ENCODE peak calls at places on chromosome 12, in eight cellular contexts. One of them, this sample, is unnamed.

GRCh38 chr12:96986883-96987523 is 79.9 kb downstream of the NEDD1 start:
- DNase-seq in CD4-positive, CD25-positive, alpha-beta regulatory T cell: no peak
- DNase-seq in astrocyte: no peak
- DNase-seq in IMR-90: peak; percentile 7
- DNase-seq in lung: no peak
- DNase-seq in fibroblast of lung: peak; percentile 39
- DNase-seq in effector memory CD4-positive, alpha-beta T cell: no peak
- DNase-seq in A549: peak; percentile 51
- DNase-seq in this sample: peak; percentile 53

GRCh38 chr12:52633383-52633782 is 15.0 kb upstream of the KRT73 start:
- DNase-seq in astrocyte: no peak
- DNase-seq in CD4-positive, CD25-positive, alpha-beta regulatory T cell: no peak
- DNase-seq in IMR-90: no peak
- DNase-seq in A549: no peak
- DNase-seq in effector memory CD4-positive, alpha-beta T cell: no peak
- DNase-seq in fibroblast of lung: no peak
- DNase-seq in lung: no peak
- DNase-seq in this sample: no peak

GRCh38 chr12:102883204-102883799 is 33.7 kb downstream of the PAH start:
- DNase-seq in A549: peak; percentile 58
- DNase-seq in lung: peak; percentile 49
- DNase-seq in CD4-positive, CD25-positive, alpha-beta regulatory T cell: peak; percentile 5
- DNase-seq in IMR-90: no peak
- DNase-seq in astrocyte: no peak
- DNase-seq in fibroblast of lung: peak; percentile 1
- DNase-seq in effector memory CD4-positive, alpha-beta T cell: no peak
- DNase-seq in this sample: no peak

GRCh38 chr12:110304061-110304551 is 23.1 kb downstream of the ATP2A2 start:
- DNase-seq in effector memory CD4-positive, alpha-beta T cell: no peak
- DNase-seq in IMR-90: peak; percentile 68
- DNase-seq in lung: no peak
- DNase-seq in A549: no peak
- DNase-seq in fibroblast of lung: peak; percentile 64
- DNase-seq in astrocyte: peak; percentile 55
- DNase-seq in CD4-positive, CD25-positive, alpha-beta regulatory T cell: no peak
- DNase-seq in this sample: peak; percentile 79

GRCh38 chr12:53115112-53115890 is 12.0 kb downstream of the SOAT2 start:
- DNase-seq in A549: no peak
- DNase-seq in effector memory CD4-positive, alpha-beta T cell: no peak
- DNase-seq in lung: no peak
- DNase-seq in CD4-positive, CD25-positive, alpha-beta regulatory T cell: no peak
- DNase-seq in astrocyte: no peak
- DNase-seq in IMR-90: no peak
- DNase-seq in fibroblast of lung: no peak
- DNase-seq in this sample: no peak

GRCh38 chr12:92424338-92424737 is 278.5 kb upstream of the PLEKHG7 start:
- DNase-seq in lung: no peak
- DNase-seq in A549: no peak
- DNase-seq in effector memory CD4-positive, alpha-beta T cell: no peak
- DNase-seq in IMR-90: peak; percentile 67
- DNase-seq in CD4-positive, CD25-positive, alpha-beta regulatory T cell: no peak
- DNase-seq in astrocyte: peak; percentile 30
- DNase-seq in fibroblast of lung: peak; percentile 53
- DNase-seq in this sample: peak; percentile 77

GRCh38 chr12:131773582-131774221 is 54.5 kb upstream of the MMP17 start:
- DNase-seq in IMR-90: no peak
- DNase-seq in A549: no peak
- DNase-seq in fibroblast of lung: no peak
- DNase-seq in effector memory CD4-positive, alpha-beta T cell: no peak
- DNase-seq in CD4-positive, CD25-positive, alpha-beta regulatory T cell: no peak
- DNase-seq in lung: no peak
- DNase-seq in astrocyte: no peak
- DNase-seq in this sample: no peak

GRCh38 chr12:20305470-20305869 is 62.9 kb upstream of the PDE3A start:
- DNase-seq in lung: no peak
- DNase-seq in CD4-positive, CD25-positive, alpha-beta regulatory T cell: no peak
- DNase-seq in fibroblast of lung: no peak
- DNase-seq in astrocyte: no peak
- DNase-seq in effector memory CD4-positive, alpha-beta T cell: no peak
- DNase-seq in A549: no peak
- DNase-seq in IMR-90: peak; percentile 2
- DNase-seq in this sample: peak; percentile 18

GRCh38 chr12:92968201-92968813 is 39.2 kb upstream of the EEA1 start:
- DNase-seq in A549: no peak
- DNase-seq in astrocyte: no peak
- DNase-seq in fibroblast of lung: peak; percentile 22
- DNase-seq in IMR-90: peak; percentile 13
- DNase-seq in CD4-positive, CD25-positive, alpha-beta regulatory T cell: no peak
- DNase-seq in effector memory CD4-positive, alpha-beta T cell: no peak
- DNase-seq in lung: no peak
- DNase-seq in this sample: peak; percentile 67

GRCh38 chr12:28108599-28108998 is 81.7 kb upstream of the CCDC91 start:
- DNase-seq in fibroblast of lung: no peak
- DNase-seq in CD4-positive, CD25-positive, alpha-beta regulatory T cell: no peak
- DNase-seq in A549: no peak
- DNase-seq in IMR-90: no peak
- DNase-seq in effector memory CD4-positive, alpha-beta T cell: no peak
- DNase-seq in astrocyte: peak; percentile 89
- DNase-seq in lung: no peak
- DNase-seq in this sample: no peak

GRCh38 chr12:47775100-47775911 is 2.3 kb downstream of the SLC48A1 start:
- DNase-seq in A549: peak; percentile 54
- DNase-seq in astrocyte: peak; percentile 16
- DNase-seq in fibroblast of lung: peak; percentile 50
- DNase-seq in CD4-positive, CD25-positive, alpha-beta regulatory T cell: no peak
- DNase-seq in IMR-90: no peak
- DNase-seq in lung: no peak
- DNase-seq in effector memory CD4-positive, alpha-beta T cell: no peak
- DNase-seq in this sample: no peak

GRCh38 chr12:57558864-57559263 is 9.0 kb downstream of the KIF5A start:
- DNase-seq in astrocyte: no peak
- DNase-seq in A549: no peak
- DNase-seq in effector memory CD4-positive, alpha-beta T cell: no peak
- DNase-seq in IMR-90: no peak
- DNase-seq in CD4-positive, CD25-positive, alpha-beta regulatory T cell: no peak
- DNase-seq in lung: no peak
- DNase-seq in fibroblast of lung: no peak
- DNase-seq in this sample: no peak

GRCh38 chr12:46462641-46463355 is 90.2 kb upstream of the SLC38A2 start:
- DNase-seq in lung: no peak
- DNase-seq in effector memory CD4-positive, alpha-beta T cell: no peak
- DNase-seq in A549: no peak
- DNase-seq in CD4-positive, CD25-positive, alpha-beta regulatory T cell: no peak
- DNase-seq in astrocyte: no peak
- DNase-seq in IMR-90: no peak
- DNase-seq in fibroblast of lung: no peak
- DNase-seq in this sample: no peak
- H3K27ac ChIP-seq in lung: no peak overlapping the region
- H3K27ac ChIP-seq in effector memory CD4-positive, alpha-beta T cell: no peak overlapping the region
- H3K27ac ChIP-seq in A549: peak overlapping the region; percentile 1
- H3K27ac ChIP-seq in CD4-positive, CD25-positive, alpha-beta regulatory T cell: no peak overlapping the region
- H3K27ac ChIP-seq in astrocyte: no peak overlapping the region
- H3K27ac ChIP-seq in IMR-90: no peak overlapping the region
- H3K27ac ChIP-seq in fibroblast of lung: no peak overlapping the region
- H3K27ac ChIP-seq in this sample: no peak overlapping the region

GRCh38 chr12:89160716-89161123 is 191.6 kb downstream of the DUSP6 start:
- DNase-seq in A549: peak; percentile 28
- DNase-seq in effector memory CD4-positive, alpha-beta T cell: no peak
- DNase-seq in IMR-90: peak; percentile 88
- DNase-seq in lung: peak; percentile 58
- DNase-seq in fibroblast of lung: peak; percentile 69
- DNase-seq in CD4-positive, CD25-positive, alpha-beta regulatory T cell: no peak
- DNase-seq in astrocyte: peak; percentile 78
- DNase-seq in this sample: peak; percentile 82
- H3K27ac ChIP-seq in A549: peak overlapping the region; percentile 7
- H3K27ac ChIP-seq in effector memory CD4-positive, alpha-beta T cell: no peak overlapping the region
- H3K27ac ChIP-seq in IMR-90: no peak overlapping the region
- H3K27ac ChIP-seq in lung: peak overlapping the region; percentile 56
- H3K27ac ChIP-seq in fibroblast of lung: peak overlapping the region; percentile 11
- H3K27ac ChIP-seq in CD4-positive, CD25-positive, alpha-beta regulatory T cell: no peak overlapping the region
- H3K27ac ChIP-seq in astrocyte: peak overlapping the region; percentile 64
- H3K27ac ChIP-seq in this sample: peak overlapping the region; percentile 59

GRCh38 chr12:51424094-51424661 is 453 bp upstream of the SLC4A8 start:
- DNase-seq in lung: no peak
- DNase-seq in fibroblast of lung: no peak
- DNase-seq in CD4-positive, CD25-positive, alpha-beta regulatory T cell: no peak
- DNase-seq in astrocyte: no peak
- DNase-seq in IMR-90: no peak
- DNase-seq in effector memory CD4-positive, alpha-beta T cell: no peak
- DNase-seq in A549: no peak
- DNase-seq in this sample: no peak

GRCh38 chr12:51429705-51430104 is 5.1 kb downstream of the SLC4A8 start:
- DNase-seq in IMR-90: no peak
- DNase-seq in A549: no peak
- DNase-seq in fibroblast of lung: no peak
- DNase-seq in lung: no peak
- DNase-seq in effector memory CD4-positive, alpha-beta T cell: no peak
- DNase-seq in astrocyte: no peak
- DNase-seq in CD4-positive, CD25-positive, alpha-beta regulatory T cell: no peak
- DNase-seq in this sample: no peak

GRCh38 chr12:51428256-51428655 is 3.6 kb downstream of the SLC4A8 start:
- DNase-seq in CD4-positive, CD25-positive, alpha-beta regulatory T cell: no peak
- DNase-seq in astrocyte: no peak
- DNase-seq in A549: no peak
- DNase-seq in effector memory CD4-positive, alpha-beta T cell: no peak
- DNase-seq in lung: no peak
- DNase-seq in IMR-90: no peak
- DNase-seq in fibroblast of lung: no peak
- DNase-seq in this sample: no peak

GRCh38 chr12:51421266-51421884 is 3.3 kb upstream of the SLC4A8 start:
- DNase-seq in astrocyte: peak; percentile 36
- DNase-seq in A549: peak; percentile 76
- DNase-seq in IMR-90: peak; percentile 72
- DNase-seq in effector memory CD4-positive, alpha-beta T cell: no peak
- DNase-seq in lung: peak; percentile 58
- DNase-seq in fibroblast of lung: peak; percentile 75
- DNase-seq in CD4-positive, CD25-positive, alpha-beta regulatory T cell: peak; percentile 5
- DNase-seq in this sample: peak; percentile 63

DNA sequence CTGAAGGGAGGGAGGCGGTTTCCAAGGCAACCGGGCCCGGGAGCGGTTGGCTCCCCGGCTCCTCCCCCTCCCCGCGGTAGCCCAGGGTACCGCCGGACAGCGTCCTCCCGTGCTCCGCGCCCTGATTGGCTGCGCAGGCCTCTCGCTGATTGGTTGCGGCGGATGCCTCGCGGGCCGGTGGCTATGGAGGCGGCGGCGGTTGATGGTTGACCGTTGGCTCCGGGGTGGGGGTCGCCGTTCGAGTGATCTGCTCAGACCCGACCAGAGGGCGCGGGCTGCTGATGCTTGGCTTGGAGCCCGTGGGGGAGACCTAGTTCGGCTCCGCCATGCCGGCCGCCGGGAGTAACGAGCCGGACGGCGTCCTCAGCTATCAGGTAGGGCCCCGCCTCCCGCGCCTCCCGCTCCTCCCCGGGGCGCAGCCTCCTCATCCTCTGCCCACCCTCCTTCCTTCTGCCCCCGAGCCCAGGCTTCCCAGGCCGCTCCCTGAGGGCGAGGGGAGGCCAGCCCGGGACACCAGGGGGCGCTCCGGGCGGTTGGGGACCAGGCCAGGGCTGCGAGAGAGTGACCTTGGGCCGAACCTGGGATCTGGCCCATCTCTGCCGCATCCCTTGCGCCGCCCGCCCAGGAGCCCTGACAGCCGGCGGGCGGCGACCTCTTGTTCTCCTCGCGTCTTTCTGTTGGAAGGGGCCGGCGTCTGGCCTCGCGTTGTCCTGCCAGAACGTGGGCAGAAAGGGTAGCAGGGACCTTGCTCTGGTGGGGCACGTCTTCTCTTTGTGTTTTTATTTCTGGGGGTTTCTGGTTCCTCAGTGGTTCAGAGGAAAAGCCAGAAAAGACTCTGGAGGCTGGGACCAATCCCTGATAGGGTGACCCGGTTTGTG is at the start of gene SLC4A8:
- DNase-seq in IMR-90: peak; percentile 85
- DNase-seq in lung: peak; percentile 77
- DNase-seq in astrocyte: peak; percentile 73
- DNase-seq in A549: peak; percentile 80
- DNase-seq in CD4-positive, CD25-positive, alpha-beta regulatory T cell: peak; percentile 69
- DNase-seq in effector memory CD4-positive, alpha-beta T cell: peak; percentile 64
- DNase-seq in fibroblast of lung: peak; percentile 89
- DNase-seq in this sample: peak; percentile 78
- H3K27ac ChIP-seq in IMR-90: no peak within 1 kb of the TSS
- H3K27ac ChIP-seq in lung: no peak within 1 kb of the TSS
- H3K27ac ChIP-seq in astrocyte: no peak within 1 kb of the TSS
- H3K27ac ChIP-seq in A549: no peak within 1 kb of the TSS
- H3K27ac ChIP-seq in CD4-positive, CD25-positive, alpha-beta regulatory T cell: no peak within 1 kb of the TSS
- H3K27ac ChIP-seq in effector memory CD4-positive, alpha-beta T cell: peak within 1 kb of the TSS; percentile 40
- H3K27ac ChIP-seq in fibroblast of lung: peak within 1 kb of the TSS; percentile 62
- H3K27ac ChIP-seq in this sample: no peak within 1 kb of the TSS

GRCh38 chr12:143964-144649 is 69.8 kb downstream of the SLC6A12 start:
- DNase-seq in astrocyte: peak; percentile 17
- DNase-seq in effector memory CD4-positive, alpha-beta T cell: no peak
- DNase-seq in fibroblast of lung: no peak
- DNase-seq in IMR-90: no peak
- DNase-seq in A549: no peak
- DNase-seq in lung: no peak
- DNase-seq in CD4-positive, CD25-positive, alpha-beta regulatory T cell: no peak
- DNase-seq in this sample: no peak

GRCh38 chr12:145369-145960 is 68.5 kb downstream of the SLC6A12 start:
- DNase-seq in fibroblast of lung: no peak
- DNase-seq in lung: no peak
- DNase-seq in effector memory CD4-positive, alpha-beta T cell: no peak
- DNase-seq in astrocyte: no peak
- DNase-seq in IMR-90: no peak
- DNase-seq in CD4-positive, CD25-positive, alpha-beta regulatory T cell: no peak
- DNase-seq in A549: no peak
- DNase-seq in this sample: no peak

GRCh38 chr12:148676-149416 is 65.1 kb downstream of the SLC6A12 start:
- DNase-seq in astrocyte: no peak
- DNase-seq in lung: no peak
- DNase-seq in CD4-positive, CD25-positive, alpha-beta regulatory T cell: no peak
- DNase-seq in IMR-90: no peak
- DNase-seq in A549: no peak
- DNase-seq in fibroblast of lung: no peak
- DNase-seq in effector memory CD4-positive, alpha-beta T cell: no peak
- DNase-seq in this sample: no peak

GRCh38 chr12:147242-147641 is 66.7 kb downstream of the SLC6A12 start:
- DNase-seq in IMR-90: no peak
- DNase-seq in astrocyte: no peak
- DNase-seq in lung: no peak
- DNase-seq in CD4-positive, CD25-positive, alpha-beta regulatory T cell: no peak
- DNase-seq in A549: no peak
- DNase-seq in fibroblast of lung: no peak
- DNase-seq in effector memory CD4-positive, alpha-beta T cell: no peak
- DNase-seq in this sample: no peak

DNA sequence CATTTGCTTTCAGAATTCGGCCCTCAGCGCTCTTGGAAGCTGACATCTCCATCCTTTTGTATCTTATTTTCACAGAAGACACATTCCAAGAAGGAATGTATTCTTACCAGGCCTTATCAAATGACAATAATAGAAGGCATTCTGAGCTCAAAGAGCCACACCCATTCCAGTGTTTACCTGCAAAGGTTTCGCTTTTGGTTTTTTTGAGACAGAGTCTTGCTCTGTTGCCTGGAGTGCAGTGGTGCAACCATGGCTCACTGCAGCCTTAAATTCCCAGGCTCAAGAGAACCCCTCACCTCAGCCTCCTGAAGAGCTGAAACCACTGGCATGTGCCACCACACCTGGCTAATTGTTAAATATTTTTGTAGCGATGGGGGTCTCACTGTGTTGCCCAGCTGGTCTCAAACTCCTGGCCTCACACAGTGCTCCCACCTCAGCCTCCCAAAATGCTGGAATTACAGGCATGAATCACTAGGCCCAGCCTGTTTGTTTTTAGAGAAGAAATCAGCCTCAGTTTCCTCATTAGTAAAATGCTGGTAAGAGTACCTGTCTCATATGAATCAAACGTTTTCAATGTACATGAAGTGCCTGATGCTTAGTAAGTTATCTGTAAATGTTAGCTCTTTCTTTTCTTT is 69.2 kb downstream of the SLC6A12 start:
- DNase-seq in effector memory CD4-positive, alpha-beta T cell: no peak
- DNase-seq in CD4-positive, CD25-positive, alpha-beta regulatory T cell: no peak
- DNase-seq in fibroblast of lung: no peak
- DNase-seq in A549: no peak
- DNase-seq in lung: no peak
- DNase-seq in astrocyte: no peak
- DNase-seq in IMR-90: no peak
- DNase-seq in this sample: no peak
- H3K27ac ChIP-seq in effector memory CD4-positive, alpha-beta T cell: no peak overlapping the region
- H3K27ac ChIP-seq in CD4-positive, CD25-positive, alpha-beta regulatory T cell: no peak overlapping the region
- H3K27ac ChIP-seq in fibroblast of lung: no peak overlapping the region
- H3K27ac ChIP-seq in A549: no peak overlapping the region
- H3K27ac ChIP-seq in lung: no peak overlapping the region
- H3K27ac ChIP-seq in astrocyte: no peak overlapping the region
- H3K27ac ChIP-seq in IMR-90: no peak overlapping the region
- H3K27ac ChIP-seq in this sample: no peak overlapping the region